ENCODE peak calls at places on chromosomes 11 and 22, in nine cellular contexts. J, A, U, W, X, G, D, S and Z are unnamed samples.

GRCh38 chr22:19845369-19845722 is 9.3 kb downstream of the GNB1L start:
- DNase-seq in J (no peak), W (no peak), D (no peak), S (no peak), X (no peak), A (no peak), U (no peak), G (no peak), Z (no peak)

GRCh38 chr11:62705401-62705800 is 1.8 kb downstream of the BSCL2 start:
- DNase-seq in X (no peak), U (no peak), G (no peak), S (no peak), A (no peak), D (no peak), W (no peak), J (no peak), Z (no peak)

GRCh38 chr11:313787-314547 is at the start of gene IFITM1:
- DNase-seq in W (peak; percentile 33), D (peak; percentile 84), A (no peak), J (peak; percentile 43), G (peak; percentile 91), U (peak; percentile 89), X (peak; percentile 51), S (peak; percentile 87), Z (peak; percentile 73)

GRCh38 chr11:15113381-15113780 is 1.3 kb upstream of the INSC start:
- DNase-seq in G (peak; percentile 61), S (peak; percentile 56), X (no peak), A (no peak), J (no peak), W (no peak), U (no peak), D (no peak), Z (no peak)

GRCh38 chr11:121839821-121840220 is 276.2 kb downstream of the BLID start:
- DNase-seq in D (peak; percentile 57), G (no peak), A (no peak), S (no peak), X (no peak), J (no peak), U (peak; percentile 27), W (no peak), Z (no peak)

GRCh38 chr11:117913736-117914397 is 15.3 kb downstream of the TMPRSS13 start:
- DNase-seq in G (no peak), S (no peak), U (no peak), A (no peak), W (no peak), D (no peak), J (no peak), X (no peak), Z (no peak)

GRCh38 chr11:120858740-120859139 is 165.2 kb upstream of the TBCEL start:
- DNase-seq in S (peak; percentile 32), J (no peak), X (no peak), G (no peak), D (peak; percentile 25), W (no peak), A (no peak), U (no peak), Z (no peak)

GRCh38 chr11:10109836-10110235 is 184.2 kb downstream of the SBF2 start:
- DNase-seq in D (peak; percentile 83), G (no peak), U (peak; percentile 91), S (peak; percentile 11), W (no peak), A (no peak), X (no peak), J (peak; percentile 67), Z (no peak)

GRCh38 chr11:12111482-12112149 is 1.2 kb downstream of the MICAL2 start:
- DNase-seq in W (no peak), U (peak; percentile 43), G (no peak), X (no peak), D (peak; percentile 46), J (no peak), A (no peak), S (no peak), Z (no peak)

GRCh38 chr22:42202669-42203068 is 67.8 kb downstream of the TCF20 start:
- DNase-seq in S (peak; percentile 65), X (no peak), W (peak; percentile 16), U (peak; percentile 11), J (peak; percentile 21), D (peak; percentile 67), G (no peak), A (no peak), Z (peak; percentile 30)

GRCh38 chr11:122720482-122720881 is 65.0 kb downstream of the UBASH3B start:
- DNase-seq in W (no peak), U (peak; percentile 31), X (no peak), J (no peak), D (no peak), A (no peak), S (peak; percentile 35), G (no peak), Z (no peak)

GRCh38 chr11:76648061-76648460 is 22.5 kb downstream of the LRRC32 start:
- DNase-seq in J (no peak), D (no peak), S (no peak), U (no peak), A (no peak), W (no peak), G (no peak), X (no peak), Z (no peak)

GRCh38 chr22:39437836-39438704 is 18.7 kb upstream of the MGAT3 start:
- DNase-seq in J (no peak), W (no peak), A (no peak), D (no peak), U (no peak), G (no peak), X (no peak), S (no peak), Z (no peak)

GRCh38 chr22:19037282-19038163 is 84.7 kb downstream of the DGCR2 start:
- DNase-seq in J (no peak), X (peak; percentile 24), D (no peak), A (no peak), W (no peak), S (no peak), G (no peak), U (no peak), Z (no peak)

GRCh38 chr22:19397729-19398094 is 33.8 kb downstream of the HIRA start:
- DNase-seq in W (no peak), G (no peak), U (no peak), J (no peak), A (no peak), S (no peak), X (no peak), D (no peak), Z (no peak)

GRCh38 chr11:35623708-35624168 is 5.5 kb downstream of the FJX1 start:
- DNase-seq in D (peak; percentile 94), W (no peak), A (no peak), S (peak; percentile 81), U (peak; percentile 32), G (no peak), J (peak; percentile 59), X (no peak), Z (no peak)

GRCh38 chr22:47329727-47330653 is 567.5 kb downstream of the TBC1D22A start:
- DNase-seq in G (no peak), J (no peak), A (no peak), D (no peak), U (no peak), X (no peak), S (no peak), W (no peak), Z (no peak)

GRCh38 chr11:78812513-78813293 is 238.0 kb upstream of the NARS2 start:
- DNase-seq in J (no peak), U (no peak), S (no peak), W (no peak), G (no peak), D (peak; percentile 57), A (no peak), X (no peak), Z (no peak)

GRCh38 chr22:33126881-33127280 is 68.7 kb upstream of the SYN3 start:
- DNase-seq in J (no peak), U (peak; percentile 33), S (peak; percentile 12), D (no peak), A (no peak), X (no peak), G (no peak), W (no peak), Z (no peak)

GRCh38 chr11:18700375-18700774 is 1.8 kb downstream of the TMEM86A start:
- DNase-seq in D (peak; percentile 15), J (no peak), G (no peak), X (no peak), A (no peak), W (no peak), U (no peak), S (peak; percentile 83), Z (no peak)

GRCh38 chr22:44130076-44130711 is 50.5 kb upstream of the PARVG start:
- DNase-seq in S (no peak), D (peak; percentile 17), G (no peak), U (no peak), W (no peak), X (no peak), J (no peak), A (no peak), Z (no peak)

GRCh38 chr11:104892723-104893511 is 5.3 kb downstream of the CASP12 start:
- DNase-seq in U (peak; percentile 62), D (peak; percentile 75), W (no peak), A (no peak), X (no peak), J (no peak), S (peak; percentile 5), G (no peak), Z (no peak)